ENCODE peak calls at places on chromosomes 11 and 22, in five cellular contexts. One of them, this sample, is unnamed.

GRCh38 chr22:25546751-25547150 is 17.7 kb upstream of the GRK3 start:
- DNase-seq in HepG2: no peak
- DNase-seq in HCT116: peak
- DNase-seq in K562: no peak
- DNase-seq in H1: no peak
- DNase-seq in this sample: no peak

GRCh38 chr22:32949719-32950118 is 108.5 kb downstream of the SYN3 start:
- DNase-seq in HepG2: peak
- DNase-seq in HCT116: no peak
- DNase-seq in K562: no peak
- DNase-seq in H1: no peak
- DNase-seq in this sample: no peak

GRCh38 chr11:34150494-34151151 is 45.2 kb downstream of the NAT10 start:
- DNase-seq in HepG2: no peak
- DNase-seq in HCT116: no peak
- DNase-seq in K562: no peak
- DNase-seq in H1: no peak
- DNase-seq in this sample: no peak

GRCh38 chr22:48973694-48974041 is 854.0 kb downstream of the BRD1 start:
- DNase-seq in HepG2: no peak
- DNase-seq in HCT116: no peak
- DNase-seq in K562: no peak
- DNase-seq in H1: peak
- DNase-seq in this sample: no peak

GRCh38 chr22:42280140-42280539 is 9.7 kb upstream of the TCF20 start:
- DNase-seq in HepG2: no peak
- DNase-seq in HCT116: no peak
- DNase-seq in K562: no peak
- DNase-seq in H1: no peak
- DNase-seq in this sample: no peak

GRCh38 chr11:128568166-128568778 is 19.1 kb downstream of the ETS1 start:
- DNase-seq in HepG2: no peak
- DNase-seq in HCT116: no peak
- DNase-seq in K562: no peak
- DNase-seq in H1: no peak
- DNase-seq in this sample: no peak

GRCh38 chr22:30654361-30654760 is 13.3 kb downstream of the DUSP18 start:
- DNase-seq in HepG2: no peak
- DNase-seq in HCT116: no peak
- DNase-seq in K562: no peak
- DNase-seq in H1: no peak
- DNase-seq in this sample: no peak

GRCh38 chr11:62444835-62445234 is 26.0 kb downstream of the SCGB1A1 start:
- DNase-seq in HepG2: no peak
- DNase-seq in HCT116: no peak
- DNase-seq in K562: no peak
- DNase-seq in H1: no peak
- DNase-seq in this sample: no peak

GRCh38 chr11:66768088-66768521 is 39.1 kb upstream of the SPTBN2 start:
- DNase-seq in HepG2: peak
- DNase-seq in HCT116: no peak
- DNase-seq in K562: no peak
- DNase-seq in H1: no peak
- DNase-seq in this sample: no peak

GRCh38 chr11:128492461-128492860 is 94.9 kb downstream of the ETS1 start:
- DNase-seq in HepG2: no peak
- DNase-seq in HCT116: no peak
- DNase-seq in K562: no peak
- DNase-seq in H1: no peak
- DNase-seq in this sample: no peak

GRCh38 chr11:120514541-120515121 is 3.1 kb downstream of the GRIK4 start:
- DNase-seq in HepG2: no peak
- DNase-seq in HCT116: no peak
- DNase-seq in K562: no peak
- DNase-seq in H1: no peak
- DNase-seq in this sample: no peak

GRCh38 chr11:12376259-12376971 is 956 bp upstream of the PARVA start:
- DNase-seq in HepG2: no peak
- DNase-seq in HCT116: no peak
- DNase-seq in K562: no peak
- DNase-seq in H1: no peak
- DNase-seq in this sample: no peak

GRCh38 chr22:44385781-44386180 is 73.0 kb upstream of the SHISAL1 start:
- DNase-seq in HepG2: no peak
- DNase-seq in HCT116: no peak
- DNase-seq in K562: no peak
- DNase-seq in H1: no peak
- DNase-seq in this sample: no peak

GRCh38 chr22:45180280-45180679 is 16.6 kb downstream of the NUP50 start:
- DNase-seq in HepG2: no peak
- DNase-seq in HCT116: no peak
- DNase-seq in K562: no peak
- DNase-seq in H1: no peak
- DNase-seq in this sample: no peak

GRCh38 chr11:68302256-68303054 is 9.9 kb upstream of the LRP5 start:
- DNase-seq in HepG2: peak
- DNase-seq in HCT116: peak
- DNase-seq in K562: no peak
- DNase-seq in H1: no peak
- DNase-seq in this sample: no peak

GRCh38 chr11:73275381-73275750 is 3.2 kb downstream of the P2RY6 start:
- DNase-seq in HepG2: no peak
- DNase-seq in HCT116: no peak
- DNase-seq in K562: no peak
- DNase-seq in H1: no peak
- DNase-seq in this sample: no peak

GRCh38 chr22:40463017-40463631 is 92.7 kb downstream of the SGSM3 start:
- DNase-seq in HepG2: no peak
- DNase-seq in HCT116: no peak
- DNase-seq in K562: peak
- DNase-seq in H1: no peak
- DNase-seq in this sample: peak

GRCh38 chr11:103652013-103652412 is 384.4 kb upstream of the DDI1 start:
- DNase-seq in HepG2: no peak
- DNase-seq in HCT116: no peak
- DNase-seq in K562: no peak
- DNase-seq in H1: no peak
- DNase-seq in this sample: no peak

GRCh38 chr11:22516136-22516535 is 109.5 kb downstream of the FANCF start:
- DNase-seq in HepG2: no peak
- DNase-seq in HCT116: no peak
- DNase-seq in K562: no peak
- DNase-seq in H1: no peak
- DNase-seq in this sample: no peak

GRCh38 chr11:41309111-41309522 is 150.3 kb downstream of the LRRC4C start:
- DNase-seq in HepG2: no peak
- DNase-seq in HCT116: no peak
- DNase-seq in K562: no peak
- DNase-seq in H1: no peak
- DNase-seq in this sample: peak

GRCh38 chr11:14059491-14059890 is 97.0 kb downstream of the SPON1 start:
- DNase-seq in HepG2: no peak
- DNase-seq in HCT116: no peak
- DNase-seq in K562: no peak
- DNase-seq in H1: no peak
- DNase-seq in this sample: no peak

GRCh38 chr22:31142285-31142684 is 2.0 kb upstream of the PLA2G3 start:
- DNase-seq in HepG2: no peak
- DNase-seq in HCT116: no peak
- DNase-seq in K562: no peak
- DNase-seq in H1: no peak
- DNase-seq in this sample: no peak

GRCh38 chr11:106786251-106786650 is 232.0 kb downstream of the GUCY1A2 start:
- DNase-seq in HepG2: no peak
- DNase-seq in HCT116: no peak
- DNase-seq in K562: no peak
- DNase-seq in H1: no peak
- DNase-seq in this sample: no peak

GRCh38 chr11:68956547-68957254 is 24.1 kb downstream of the MRGPRD start:
- DNase-seq in HepG2: no peak
- DNase-seq in HCT116: no peak
- DNase-seq in K562: no peak
- DNase-seq in H1: no peak
- DNase-seq in this sample: no peak

GRCh38 chr11:85595285-85595884 is 31.8 kb downstream of the DLG2 start:
- DNase-seq in HepG2: peak
- DNase-seq in HCT116: peak
- DNase-seq in K562: peak
- DNase-seq in H1: no peak
- DNase-seq in this sample: peak

GRCh38 chr11:17504330-17505107 is 27.9 kb upstream of the ABCC8 start:
- DNase-seq in HepG2: peak
- DNase-seq in HCT116: peak
- DNase-seq in K562: peak
- DNase-seq in H1: peak
- DNase-seq in this sample: no peak

GRCh38 chr11:91972665-91973266 is 251.9 kb upstream of the FAT3 start:
- DNase-seq in HepG2: no peak
- DNase-seq in HCT116: no peak
- DNase-seq in K562: no peak
- DNase-seq in H1: no peak
- DNase-seq in this sample: no peak

GRCh38 chr22:50325444-50326224 is 1.2 kb downstream of the DENND6B start:
- DNase-seq in HepG2: no peak
- DNase-seq in HCT116: no peak
- DNase-seq in K562: no peak
- DNase-seq in H1: no peak
- DNase-seq in this sample: no peak
- H3K4me3 ChIP-seq in HepG2: peak
- H3K4me3 ChIP-seq in HCT116: peak
- H3K4me3 ChIP-seq in K562: no peak
- H3K4me3 ChIP-seq in H1: no peak
- H3K4me3 ChIP-seq in this sample: no peak

DNA sequence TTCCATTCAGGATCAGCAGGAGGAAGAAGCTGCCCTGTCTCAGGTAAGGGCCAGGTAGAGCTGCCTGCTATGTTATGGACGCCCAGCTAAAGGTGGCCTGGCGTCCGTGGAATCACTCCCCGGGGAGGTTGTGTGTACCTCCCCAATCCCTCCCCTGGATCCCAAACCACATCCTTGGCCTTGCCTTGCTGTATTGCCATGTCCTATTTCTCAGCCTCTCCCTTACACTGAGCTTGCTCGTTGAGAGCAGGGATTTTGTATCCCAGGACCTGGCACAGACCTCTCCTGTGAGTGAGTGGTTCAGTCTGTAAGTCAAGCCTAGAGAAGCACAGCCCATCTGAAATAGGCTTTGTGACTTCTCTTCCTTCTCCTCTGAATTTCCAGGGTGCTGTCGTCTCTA is 53.9 kb downstream of the TRAF6 start:
- DNase-seq in HepG2: no peak
- DNase-seq in HCT116: no peak
- DNase-seq in K562: no peak
- DNase-seq in H1: no peak
- DNase-seq in this sample: no peak
- TF ChIP-seq POLR2A in HepG2: no peak
- TF ChIP-seq POLR2A in HCT116: no peak
- TF ChIP-seq POLR2A in K562: no peak
- TF ChIP-seq POLR2A in H1: no peak
- TF ChIP-seq POLR2A in this sample: no peak

GRCh38 chr11:74683279-74683871 is 47.9 kb downstream of the CHRDL2 start:
- DNase-seq in HepG2: no peak
- DNase-seq in HCT116: no peak
- DNase-seq in K562: no peak
- DNase-seq in H1: peak
- DNase-seq in this sample: no peak
- TF ChIP-seq SRF in HepG2: no peak
- TF ChIP-seq SRF in HCT116: no peak
- TF ChIP-seq SRF in K562: no peak
- TF ChIP-seq SRF in H1: no peak
- TF ChIP-seq SRF in this sample: no peak

GRCh38 chr11:94568717-94569116 is 1.5 kb downstream of the PIWIL4 start:
- DNase-seq in HepG2: no peak
- DNase-seq in HCT116: no peak
- DNase-seq in K562: no peak
- DNase-seq in H1: no peak
- DNase-seq in this sample: no peak

GRCh38 chr11:94577841-94578240 is 10.7 kb downstream of the PIWIL4 start:
- DNase-seq in HepG2: no peak
- DNase-seq in HCT116: no peak
- DNase-seq in K562: no peak
- DNase-seq in H1: no peak
- DNase-seq in this sample: no peak

GRCh38 chr11:94576306-94576705 is 9.1 kb downstream of the PIWIL4 start:
- DNase-seq in HepG2: no peak
- DNase-seq in HCT116: no peak
- DNase-seq in K562: no peak
- DNase-seq in H1: no peak
- DNase-seq in this sample: no peak

DNA sequence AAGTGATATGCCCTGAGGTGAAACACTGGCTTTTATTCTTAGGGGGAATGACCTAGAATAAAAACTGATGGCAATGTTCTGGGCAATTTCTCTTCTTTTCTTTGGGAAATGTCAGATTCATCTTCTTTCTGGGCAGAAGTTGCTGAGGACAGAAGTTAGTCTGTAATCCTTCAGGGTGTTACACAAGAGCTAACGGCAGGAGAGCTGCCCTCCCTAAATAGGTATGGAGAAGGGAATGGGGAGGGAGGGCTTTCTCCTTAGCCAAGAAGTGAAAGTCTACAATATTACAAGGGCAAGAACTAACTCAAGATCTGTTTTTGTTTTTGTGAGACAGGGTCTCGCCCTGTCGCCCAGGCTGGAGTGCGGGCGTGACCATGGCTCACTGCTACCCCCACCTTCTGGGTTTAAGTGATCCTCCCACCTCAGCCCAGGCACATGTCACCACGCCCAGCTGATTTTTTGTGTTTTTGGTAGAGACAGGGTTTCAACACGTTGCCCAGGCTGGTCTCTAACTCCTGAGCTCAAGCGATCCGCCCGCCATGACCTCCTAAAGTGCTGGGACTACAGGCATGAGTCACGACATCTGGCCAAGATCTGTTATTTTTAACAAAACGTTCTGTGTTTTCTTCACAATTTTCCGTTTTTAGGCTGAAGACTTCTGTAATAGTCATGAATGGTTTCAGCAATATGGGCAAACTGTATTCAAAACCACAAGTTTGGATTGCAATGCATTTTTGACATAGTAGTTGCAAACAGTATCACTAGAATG is 7.2 kb downstream of the PIWIL4 start:
- DNase-seq in HepG2: no peak
- DNase-seq in HCT116: no peak
- DNase-seq in K562: peak
- DNase-seq in H1: no peak
- DNase-seq in this sample: no peak
- H3K4me3 ChIP-seq in HepG2: no peak
- H3K4me3 ChIP-seq in HCT116: no peak
- H3K4me3 ChIP-seq in K562: no peak
- H3K4me3 ChIP-seq in H1: no peak
- H3K4me3 ChIP-seq in this sample: no peak

GRCh38 chr11:118928108-118928869 is 2.6 kb upstream of the BCL9L start:
- DNase-seq in HepG2: peak
- DNase-seq in HCT116: peak
- DNase-seq in K562: peak
- DNase-seq in H1: peak
- DNase-seq in this sample: peak
- TF ChIP-seq POLR2A in HepG2: no peak
- TF ChIP-seq POLR2A in HCT116: no peak
- TF ChIP-seq POLR2A in K562: no peak
- TF ChIP-seq POLR2A in H1: no peak
- TF ChIP-seq POLR2A in this sample: peak